ENCODE peak calls at places on chromosomes 7 and 10, in nine cellular contexts. R is tibial artery, M is breast epithelium, A is heart left ventricle, W is colonic mucosa, S is OCI-LY7, V is A549, U is mammary epithelial cell, C is body of pancreas. H is an unnamed sample.
A peak's percentile ranks its signal among the peaks of the same experiment; 100 is the strongest.

GRCh38 chr7:130084037-130084875 is 13.9 kb downstream of the KLHDC10 start:
- DNase-seq in A (no peak), C (no peak), U (no peak), V (peak; percentile 36), S (peak; percentile 26), W (no peak), M (no peak), R (no peak), H (no peak)

GRCh38 chr7:70383369-70383768 is 748.6 kb upstream of the GALNT17 start:
- DNase-seq in R (no peak), V (no peak), U (no peak), M (no peak), W (no peak), S (no peak), A (no peak), C (no peak), H (no peak)

GRCh38 chr7:29865526-29865925 is 59.2 kb downstream of the WIPF3 start:
- DNase-seq in R (peak; percentile 39), U (peak; percentile 42), S (no peak), W (no peak), A (peak; percentile 31), C (peak; percentile 45), V (no peak), M (no peak), H (no peak)

GRCh38 chr7:135929692-135930091 is 47.5 kb downstream of the MTPN start:
- DNase-seq in W (no peak), M (no peak), V (no peak), A (no peak), R (no peak), C (no peak), S (no peak), U (no peak), H (no peak)

GRCh38 chr7:20033621-20034200 is 183.5 kb downstream of the MACC1 start:
- DNase-seq in A (no peak), M (no peak), U (peak; percentile 34), V (no peak), W (no peak), C (no peak), S (no peak), R (no peak), H (peak; percentile 20)

GRCh38 chr10:117878626-117879025 is 168.1 kb downstream of the RAB11FIP2 start:
- DNase-seq in V (no peak), M (no peak), U (no peak), C (no peak), R (no peak), W (no peak), A (no peak), S (no peak), H (no peak)

GRCh38 chr7:44921607-44922350 is 36.4 kb upstream of the PURB start:
- DNase-seq in M (peak; percentile 77), A (peak; percentile 87), U (peak; percentile 44), V (peak; percentile 47), C (peak; percentile 92), S (peak; percentile 86), R (peak; percentile 94), W (peak; percentile 93), H (peak; percentile 80)

GRCh38 chr10:31148955-31149354 is 117.3 kb upstream of the ZNF438 start:
- DNase-seq in S (no peak), W (no peak), V (no peak), U (no peak), A (no peak), R (no peak), C (no peak), M (no peak), H (no peak)

GRCh38 chr7:116730097-116731018 is 58.4 kb downstream of the MET start:
- DNase-seq in W (no peak), R (no peak), S (no peak), V (no peak), M (no peak), A (no peak), U (no peak), C (no peak), H (no peak)

GRCh38 chr7:68676789-68677535 is 921.3 kb upstream of the AUTS2 start:
- DNase-seq in V (no peak), M (no peak), A (no peak), W (no peak), R (no peak), S (no peak), U (no peak), C (no peak), H (no peak)

GRCh38 chr7:95389516-95389915 is 6.7 kb downstream of the PON3 start:
- DNase-seq in S (no peak), U (no peak), A (no peak), W (no peak), V (no peak), M (no peak), C (no peak), R (no peak), H (no peak)

GRCh38 chr7:69608878-69609277 is 10.6 kb downstream of the AUTS2 start:
- DNase-seq in A (no peak), M (no peak), W (no peak), S (no peak), V (no peak), C (no peak), R (no peak), U (no peak), H (no peak)

GRCh38 chr10:48731141-48731540 is 46.5 kb downstream of the WDFY4 start:
- DNase-seq in U (no peak), C (no peak), V (no peak), R (no peak), W (no peak), A (no peak), M (no peak), S (no peak), H (no peak)
- H3K9me3 ChIP-seq in U (no peaks in the 10 kb centered on the region), C (no peaks in the 10 kb centered on the region), V (no peaks in the 10 kb centered on the region), R (no peaks in the 10 kb centered on the region), W (no peaks in the 10 kb centered on the region), A (no peaks in the 10 kb centered on the region), M (no peaks in the 10 kb centered on the region), S (no peaks in the 10 kb centered on the region), H (no peaks in the 10 kb centered on the region)

GRCh38 chr10:15461353-15462108 is 90.4 kb upstream of the FAM171A1 start:
- DNase-seq in A (no peak), C (no peak), W (peak; percentile 32), S (no peak), U (peak; percentile 9), M (no peak), R (peak; percentile 39), V (peak; percentile 14), H (peak; percentile 33)
- TF ChIP-seq CTCF in A (no peak), C (no peak), W (peak; percentile 25), S (no peak), U (peak; percentile 23), M (no peak), R (peak; percentile 38), V (peak; percentile 23), H (no peak)

GRCh38 chr10:70649526-70649925 is 22.8 kb upstream of the ADAMTS14 start:
- DNase-seq in U (peak; percentile 98), R (no peak), S (no peak), V (no peak), C (no peak), M (no peak), A (no peak), W (no peak), H (no peak)
- H3K9me3 ChIP-seq in U (peaks cover 11% of the 10 kb centered on the region), R (no peaks in the 10 kb centered on the region), S (peaks cover 16% of the 10 kb centered on the region), V (peaks cover 8% of the 10 kb centered on the region), C (no peaks in the 10 kb centered on the region), M (peaks cover 44% of the 10 kb centered on the region), A (no peaks in the 10 kb centered on the region), W (no peaks in the 10 kb centered on the region), H (no peaks in the 10 kb centered on the region)

DNA sequence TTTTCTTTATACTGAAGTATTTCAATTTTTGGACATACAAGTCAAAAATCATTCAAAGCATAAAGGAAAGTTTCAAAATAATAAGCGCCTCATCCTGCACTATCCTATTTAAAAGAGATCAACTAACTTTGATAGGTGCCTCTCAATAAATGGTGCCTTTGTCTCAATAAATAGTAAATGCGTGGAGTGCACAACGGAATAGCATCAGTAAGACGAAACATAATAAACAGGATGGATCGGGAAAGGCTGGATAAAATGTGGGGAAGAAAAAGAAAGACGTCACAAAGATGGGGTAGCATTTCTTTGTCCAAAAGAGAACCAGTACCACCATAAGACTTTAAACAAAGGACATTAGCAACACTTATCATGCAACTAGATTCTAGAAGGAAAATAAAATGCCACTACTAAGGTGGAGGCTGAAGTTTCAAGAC is 574 bp upstream of the PRKAR2B start:
- DNase-seq in A (no peak), R (no peak), S (no peak), U (no peak), W (no peak), V (peak; percentile 16), M (no peak), C (no peak), H (no peak)
- TF ChIP-seq CTCF in A (no peak), R (no peak), S (peak; percentile 33), U (no peak), W (no peak), V (no peak), M (no peak), C (no peak), H (no peak)

GRCh38 chr10:37821237-37821636 is 36.2 kb downstream of the ZNF248 start:
- DNase-seq in W (no peak), C (no peak), U (no peak), A (no peak), V (no peak), M (no peak), R (no peak), S (no peak), H (no peak)

GRCh38 chr10:37831495-37832333 is 25.7 kb downstream of the ZNF248 start:
- DNase-seq in M (no peak), U (no peak), A (no peak), S (no peak), W (no peak), C (no peak), V (no peak), R (no peak), H (no peak)

DNA sequence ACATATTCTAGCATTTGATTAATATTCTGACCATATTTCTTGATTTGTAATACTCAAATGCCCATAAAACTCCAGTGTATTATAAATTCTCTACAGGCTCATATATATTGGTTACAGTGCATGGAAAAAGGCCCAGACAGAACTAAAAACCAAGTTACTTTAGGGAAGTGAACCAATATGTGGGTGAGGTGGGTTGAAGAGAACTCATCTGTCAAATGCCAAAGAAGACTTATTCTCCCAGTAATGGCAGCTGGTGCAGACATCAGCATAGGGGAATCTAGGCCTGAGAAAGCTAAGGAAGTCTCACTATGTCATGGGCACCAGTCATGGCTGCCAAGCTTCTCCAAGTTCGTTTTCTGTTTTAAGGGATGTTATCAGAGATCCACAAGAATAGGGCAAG is 30.6 kb downstream of the ZNF248 start:
- DNase-seq in V (no peak), W (no peak), C (no peak), U (no peak), R (no peak), A (no peak), M (no peak), S (no peak), H (no peak)
- H3K9me3 ChIP-seq in V (peaks cover 93% of the 10 kb centered on the region), W (peaks cover 3% of the 10 kb centered on the region), C (no peaks in the 10 kb centered on the region), U (peaks cover 23% of the 10 kb centered on the region), R (no peaks in the 10 kb centered on the region), A (peaks cover 39% of the 10 kb centered on the region), M (peaks cover 77% of the 10 kb centered on the region), S (no peaks in the 10 kb centered on the region), H (peaks cover 35% of the 10 kb centered on the region)

GRCh38 chr7:112500619-112501018 is 19.8 kb downstream of the LSMEM1 start:
- DNase-seq in C (no peak), V (no peak), A (no peak), S (no peak), M (no peak), W (no peak), R (no peak), U (no peak), H (no peak)
- TF ChIP-seq CTCF in C (no peak), V (no peak), A (no peak), S (peak; percentile 12), M (no peak), W (no peak), R (no peak), U (no peak), H (no peak)